ENCODE peak calls at places on chromosomes 4 and X, in five cellular contexts. E is IMR-90, U is SK-N-SH, C is K562, K is HCT116. I is an unnamed sample.
A peak's percentile ranks its signal among the peaks of the same experiment; 100 is the strongest.

GRCh38 chr4:25441519-25442117 is 64.6 kb downstream of the ANAPC4 start:
- DNase-seq in C (peak; percentile 65), K (peak; percentile 52), E (peak; percentile 59), U (peak; percentile 52), I (peak; percentile 77)

GRCh38 chr4:121189811-121190210 is 25.7 kb upstream of the TNIP3 start:
- DNase-seq in C (no peak), K (no peak), E (no peak), U (no peak), I (no peak)

GRCh38 chr4:11618666-11619282 is 190.1 kb upstream of the HS3ST1 start:
- DNase-seq in U (no peak), C (no peak), K (no peak), E (no peak), I (no peak)

GRCh38 chr4:6148506-6149205 is 51.7 kb downstream of the JAKMIP1 start:
- DNase-seq in U (no peak), C (no peak), E (no peak), K (no peak), I (no peak)

GRCh38 chr4:26145212-26145611 is 175.6 kb upstream of the RBPJ start:
- DNase-seq in E (no peak), K (no peak), C (no peak), U (no peak), I (no peak)

GRCh38 chrX:131746491-131746968 is 202.7 kb downstream of the OR13H1 start:
- DNase-seq in U (peak; percentile 62), K (peak; percentile 2), C (peak; percentile 78), E (peak; percentile 86), I (no peak)

GRCh38 chrX:48071064-48071985 is at the start of gene ZNF630:
- DNase-seq in K (no peak), E (peak; percentile 6), U (peak; percentile 75), C (peak; percentile 44), I (peak; percentile 72)

GRCh38 chrX:129318375-129318774 is 204.9 kb downstream of the SMARCA1 start:
- DNase-seq in C (peak; percentile 1), K (peak; percentile 15), E (peak; percentile 35), U (peak; percentile 0), I (no peak)

GRCh38 chrX:103461156-103461555 is 58.1 kb downstream of the RAB40A start:
- DNase-seq in C (no peak), U (no peak), E (no peak), K (no peak), I (no peak)

GRCh38 chr4:159077702-159078495 is 25.0 kb upstream of the RAPGEF2 start:
- DNase-seq in C (no peak), U (no peak), K (no peak), E (peak; percentile 11), I (no peak)

GRCh38 chr4:8355864-8356565 is 84.5 kb downstream of the ACOX3 start:
- DNase-seq in U (no peak), E (peak; percentile 31), C (no peak), K (no peak), I (no peak)

GRCh38 chr4:148054275-148054674 is 322.4 kb downstream of the ARHGAP10 start:
- DNase-seq in E (no peak), C (no peak), K (no peak), U (no peak), I (no peak)

GRCh38 chrX:151225843-151226242 is 49.5 kb downstream of the GPR50 start:
- DNase-seq in C (no peak), E (no peak), K (no peak), U (no peak), I (no peak)

GRCh38 chrX:19739683-19740082 is 147.7 kb downstream of the SH3KBP1 start:
- DNase-seq in K (peak; percentile 32), U (peak; percentile 64), C (peak; percentile 65), E (peak; percentile 73), I (no peak)

GRCh38 chrX:109218761-109219160 is 263.1 kb downstream of the GUCY2F start:
- DNase-seq in U (no peak), E (no peak), K (no peak), C (no peak), I (no peak)

GRCh38 chrX:131895807-131896206 is 127.3 kb upstream of the STK26 start:
- DNase-seq in U (no peak), C (peak; percentile 19), K (no peak), E (no peak), I (no peak)

GRCh38 chrX:119089619-119090018 is 16.8 kb downstream of the CT47C1 start:
- DNase-seq in E (no peak), K (no peak), C (no peak), U (no peak), I (no peak)

GRCh38 chr4:183912585-183912984 is 7.5 kb downstream of the STOX2 start:
- DNase-seq in K (no peak), U (no peak), C (no peak), E (peak; percentile 86), I (no peak)

GRCh38 chr4:39353478-39354177 is 12.5 kb downstream of the RFC1 start:
- DNase-seq in E (peak; percentile 39), U (peak; percentile 41), C (no peak), K (no peak), I (no peak)

GRCh38 chr4:1520145-1520661 is 114.0 kb upstream of the NKX1-1 start:
- DNase-seq in K (no peak), E (no peak), C (peak; percentile 30), U (no peak), I (no peak)

GRCh38 chr4:117637347-117637746 is 396.9 kb upstream of the NDST3 start:
- DNase-seq in K (no peak), C (no peak), U (no peak), E (no peak), I (no peak)
- TF ChIP-seq RAD21 in K (no peak), C (no peak), U (no peak), E (no peak), I (no peak)

GRCh38 chr4:22477136-22477793 is 38.6 kb downstream of the ADGRA3 start:
- DNase-seq in K (no peak), U (no peak), E (no peak), C (no peak), I (no peak)

GRCh38 chr4:22471999-22472434 is 43.8 kb downstream of the ADGRA3 start:
- DNase-seq in K (no peak), U (no peak), E (peak; percentile 10), C (no peak), I (no peak)

GRCh38 chr4:22473268-22473667 is 42.6 kb downstream of the ADGRA3 start:
- DNase-seq in E (peak; percentile 75), C (no peak), K (no peak), U (no peak), I (no peak)

GRCh38 chr4:22476011-22476410 is 39.9 kb downstream of the ADGRA3 start:
- DNase-seq in U (no peak), C (no peak), K (no peak), E (no peak), I (no peak)

GRCh38 chr4:22474636-22475310 is 41.1 kb downstream of the ADGRA3 start:
- DNase-seq in C (no peak), U (no peak), K (peak; percentile 52), E (peak; percentile 77), I (no peak)
- H2AFZ ChIP-seq in C (peak overlapping the region; percentile 32), U (no peak overlapping the region), K (no peak overlapping the region), E (no peak overlapping the region), I (no peak overlapping the region)

GRCh38 chr4:113146876-113147358 is 97.5 kb downstream of the ANK2 start:
- DNase-seq in K (no peak), E (no peak), U (no peak), C (no peak), I (no peak)
- TF ChIP-seq RAD21 in K (no peak), E (no peak), U (no peak), C (no peak), I (no peak)

GRCh38 chrX:39773923-39774803 is 323.6 kb downstream of the BCOR start:
- DNase-seq in K (no peak), C (peak; percentile 41), U (no peak), E (peak; percentile 28), I (no peak)

GRCh38 chrX:39769748-39770147 is 328.0 kb downstream of the BCOR start:
- DNase-seq in U (no peak), E (no peak), K (no peak), C (no peak), I (no peak)

GRCh38 chrX:39773150-39773549 is 324.6 kb downstream of the BCOR start:
- DNase-seq in C (no peak), E (no peak), U (no peak), K (no peak), I (no peak)

GRCh38 chrX:39771089-39771488 is 326.7 kb downstream of the BCOR start:
- DNase-seq in E (no peak), U (no peak), C (no peak), K (no peak), I (no peak)

DNA sequence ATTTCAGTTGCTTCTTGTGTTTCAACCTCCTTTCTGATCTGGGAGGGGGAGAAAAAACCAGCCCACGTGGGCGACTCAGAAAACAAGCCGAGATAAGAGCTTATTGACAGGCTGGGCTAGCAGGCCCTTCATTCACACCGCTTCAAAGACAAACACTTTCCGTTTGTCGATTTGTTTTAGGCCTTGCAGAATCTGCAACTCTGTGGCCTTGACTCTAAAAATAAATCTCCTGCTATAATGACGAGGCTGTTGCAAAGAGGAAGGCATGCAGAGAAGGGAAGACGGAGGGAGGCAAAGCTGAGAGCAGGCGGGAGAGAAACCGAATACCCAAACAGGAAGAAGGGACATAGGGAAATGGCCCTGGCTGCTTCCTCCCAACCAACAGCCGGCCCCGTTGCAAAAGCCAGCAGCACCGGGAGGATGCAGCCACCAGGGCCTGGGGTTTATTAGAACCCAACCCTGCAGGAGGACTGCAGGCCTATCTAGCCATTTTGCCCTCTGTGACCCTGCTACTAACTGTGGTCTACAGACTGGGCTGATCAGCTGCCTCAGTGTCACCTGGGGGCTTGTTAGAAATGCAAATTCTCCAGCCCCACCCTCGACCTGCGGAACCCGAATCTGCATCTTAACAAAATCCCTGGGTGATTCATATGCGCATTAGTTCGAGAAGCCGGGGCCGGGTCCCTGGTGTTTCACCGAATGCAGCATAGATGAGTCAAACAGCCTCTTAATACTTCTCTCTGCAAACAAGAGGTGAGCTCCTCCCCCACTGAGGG is 325.5 kb downstream of the BCOR start:
- DNase-seq in E (peak; percentile 55), K (no peak), U (no peak), C (peak; percentile 56), I (peak; percentile 78)
- H2AFZ ChIP-seq in E (peak overlapping the region; percentile 86), K (no peak overlapping the region), U (no peak overlapping the region), C (peak overlapping the region; percentile 85), I (no peak overlapping the region)

GRCh38 chrX:12791253-12792228 is at the start of gene PRPS2:
- DNase-seq in U (peak; percentile 88), E (peak; percentile 18), C (peak; percentile 82), K (no peak), I (no peak)

GRCh38 chrX:12788645-12789044 is 2.6 kb upstream of the PRPS2 start:
- DNase-seq in E (no peak), K (no peak), C (peak; percentile 31), U (no peak), I (no peak)

GRCh38 chrX:12789976-12790375 is 1.2 kb upstream of the PRPS2 start:
- DNase-seq in K (no peak), U (no peak), E (no peak), C (no peak), I (no peak)

GRCh38 chrX:12792711-12793110 is 1.5 kb downstream of the PRPS2 start:
- DNase-seq in K (no peak), E (no peak), U (no peak), C (no peak), I (no peak)

GRCh38 chrX:12790878-12791252 is 347 bp upstream of the PRPS2 start:
- DNase-seq in K (no peak), E (no peak), C (no peak), U (no peak), I (no peak)
- TF ChIP-seq RAD21 in K (no peak), E (no peak), C (no peak), U (no peak), I (no peak)

GRCh38 chr4:138892483-138893386 is 122.8 kb upstream of the NOCT start:
- DNase-seq in K (no peak), C (no peak), U (no peak), E (peak; percentile 35), I (no peak)
- H2AFZ ChIP-seq in K (no peak overlapping the region), C (no peak overlapping the region), U (no peak overlapping the region), E (no peak overlapping the region), I (no peak overlapping the region)